ENCODE peak calls at places on chromosomes 13 and 19, in six cellular contexts. A, P, N, F, R and L are unnamed samples.

GRCh38 chr13:50012396-50013169 is 2.7 kb upstream of the KCNRG start:
- DNase-seq in A (no peak), P (no peak), N (no peak), F (no peak), R (no peak), L (no peak)

GRCh38 chr13:40109324-40109958 is 454.0 kb downstream of the COG6 start:
- DNase-seq in A (no peak), P (no peak), N (no peak), F (no peak), R (no peak), L (no peak)

GRCh38 chr19:40139533-40140287 is 49.0 kb upstream of the ZNF780A start:
- DNase-seq in A (no peak), P (no peak), N (no peak), F (peak; percentile 52), R (peak; percentile 31), L (peak; percentile 5)

GRCh38 chr13:48160879-48161278 is 66.0 kb upstream of the MED4 start:
- DNase-seq in A (no peak), P (no peak), N (no peak), F (no peak), R (no peak), L (no peak)

GRCh38 chr19:3708207-3708931 is at the start of gene TJP3:
- DNase-seq in A (no peak), P (no peak), N (no peak), F (peak; percentile 91), R (no peak), L (no peak)

GRCh38 chr19:16531380-16531669 is 10.9 kb downstream of the CHERP start:
- DNase-seq in A (no peak), P (no peak), N (no peak), F (no peak), R (no peak), L (no peak)

GRCh38 chr13:79723462-79724116 is 242.6 kb downstream of the NDFIP2 start:
- DNase-seq in A (no peak), P (no peak), N (no peak), F (peak; percentile 23), R (no peak), L (no peak)

GRCh38 chr13:52955505-52955904 is 73.1 kb upstream of the OLFM4 start:
- DNase-seq in A (no peak), P (no peak), N (no peak), F (no peak), R (peak; percentile 73), L (peak; percentile 61)

GRCh38 chr13:114311387-114311786 is 2.9 kb upstream of the CHAMP1 start:
- DNase-seq in A (no peak), P (no peak), N (no peak), F (peak; percentile 15), R (no peak), L (no peak)

GRCh38 chr13:72258340-72258981 is 391.5 kb upstream of the DACH1 start:
- DNase-seq in A (no peak), P (no peak), N (no peak), F (no peak), R (no peak), L (peak; percentile 22)

GRCh38 chr19:56987184-56987583 is 132.6 kb upstream of the USP29 start:
- DNase-seq in A (no peak), P (no peak), N (no peak), F (no peak), R (no peak), L (no peak)

GRCh38 chr13:111789420-111789819 is 277.5 kb upstream of the SOX1 start:
- DNase-seq in A (no peak), P (no peak), N (no peak), F (no peak), R (no peak), L (no peak)

GRCh38 chr19:16470911-16471811 is 609 bp downstream of the EPS15L1 start:
- DNase-seq in A (no peak), P (no peak), N (no peak), F (peak; percentile 30), R (no peak), L (no peak)

GRCh38 chr19:7545904-7546303 is 10.4 kb downstream of the PNPLA6 start:
- DNase-seq in A (no peak), P (no peak), N (no peak), F (peak; percentile 56), R (no peak), L (no peak)

GRCh38 chr13:30289533-30289932 is 17.8 kb downstream of the KATNAL1 start:
- DNase-seq in A (no peak), P (no peak), N (no peak), F (no peak), R (no peak), L (no peak)

GRCh38 chr13:44810067-44810840 is 179.0 kb downstream of the NUFIP1 start:
- DNase-seq in A (no peak), P (no peak), N (no peak), F (peak; percentile 42), R (no peak), L (no peak)

GRCh38 chr19:18304496-18305312 is 18.2 kb downstream of the LSM4 start:
- DNase-seq in A (peak; percentile 84), P (peak; percentile 71), N (no peak), F (peak; percentile 78), R (no peak), L (no peak)

GRCh38 chr19:6811906-6812305 is 39.4 kb downstream of the VAV1 start:
- DNase-seq in A (no peak), P (no peak), N (no peak), F (peak; percentile 40), R (no peak), L (no peak)

GRCh38 chr19:6228523-6229215 is 51.1 kb downstream of the MLLT1 start:
- DNase-seq in A (no peak), P (no peak), N (no peak), F (no peak), R (no peak), L (no peak)

GRCh38 chr13:90485441-90485840 is 862.0 kb upstream of the MIR17HG start:
- DNase-seq in A (no peak), P (no peak), N (no peak), F (no peak), R (no peak), L (no peak)

GRCh38 chr13:51091839-51092238 is 19.2 kb downstream of the C13orf42 start:
- DNase-seq in A (no peak), P (no peak), N (no peak), F (no peak), R (no peak), L (no peak)

GRCh38 chr19:55559684-55560083 is 14.3 kb upstream of the SBK3 start:
- DNase-seq in A (no peak), P (no peak), N (no peak), F (peak; percentile 7), R (no peak), L (no peak)

GRCh38 chr13:91200486-91200885 is 147.0 kb upstream of the MIR17HG start:
- DNase-seq in A (no peak), P (no peak), N (no peak), F (no peak), R (no peak), L (no peak)

GRCh38 chr19:8884416-8884815 is 52.2 kb downstream of the MBD3L1 start:
- DNase-seq in A (no peak), P (no peak), N (no peak), F (no peak), R (no peak), L (no peak)

GRCh38 chr19:17503240-17503639 is 8.2 kb upstream of the PGLS start:
- DNase-seq in A (no peak), P (no peak), N (no peak), F (no peak), R (no peak), L (no peak)

GRCh38 chr19:34278783-34279182 is 24.4 kb downstream of the GARRE1 start:
- DNase-seq in A (no peak), P (no peak), N (no peak), F (no peak), R (no peak), L (no peak)

GRCh38 chr19:10602330-10603083 is 15.4 kb upstream of the AP1M2 start:
- DNase-seq in A (peak; percentile 74), P (peak; percentile 85), N (no peak), F (peak; percentile 82), R (peak; percentile 81), L (no peak)

GRCh38 chr13:28984825-28985224 is 164.7 kb downstream of the MTUS2 start:
- DNase-seq in A (no peak), P (no peak), N (no peak), F (no peak), R (no peak), L (no peak)

GRCh38 chr13:109869312-109870237 is 83.2 kb upstream of the IRS2 start:
- DNase-seq in A (peak; percentile 3), P (no peak), N (no peak), F (peak; percentile 88), R (no peak), L (no peak)

GRCh38 chr13:79527698-79528097 is 46.7 kb downstream of the NDFIP2 start:
- DNase-seq in A (no peak), P (no peak), N (no peak), F (no peak), R (no peak), L (no peak)

GRCh38 chr13:100423375-100423774 is 165.2 kb downstream of the GGACT start:
- DNase-seq in A (no peak), P (no peak), N (no peak), F (no peak), R (no peak), L (no peak)

GRCh38 chr13:76094645-76095044 is 458.5 kb downstream of the LMO7 start:
- DNase-seq in A (no peak), P (no peak), N (no peak), F (no peak), R (no peak), L (no peak)

GRCh38 chr13:31772231-31772630 is 32.9 kb downstream of the RXFP2 start:
- DNase-seq in A (no peak), P (no peak), N (no peak), F (no peak), R (no peak), L (no peak)

GRCh38 chr13:31588923-31589322 is 150.4 kb upstream of the RXFP2 start:
- DNase-seq in A (no peak), P (no peak), N (no peak), F (peak; percentile 13), R (no peak), L (no peak)

GRCh38 chr13:98653471-98653985 is 76.6 kb upstream of the STK24 start:
- DNase-seq in A (peak; percentile 47), P (peak; percentile 55), N (peak; percentile 42), F (peak; percentile 92), R (peak; percentile 68), L (peak; percentile 89)

GRCh38 chr13:114135731-114136171 is 3.3 kb upstream of the RASA3 start:
- DNase-seq in A (no peak), P (no peak), N (no peak), F (no peak), R (no peak), L (no peak)

GRCh38 chr13:44921931-44922758 is 67.1 kb downstream of the NUFIP1 start:
- DNase-seq in A (no peak), P (no peak), N (no peak), F (peak; percentile 52), R (no peak), L (no peak)

GRCh38 chr19:30269638-30270037 is 102.5 kb upstream of the ZNF536 start:
- DNase-seq in A (no peak), P (no peak), N (no peak), F (no peak), R (no peak), L (no peak)